ENCODE peak calls at places on chromosomes 1 and 21, in ten cellular contexts. B is ascending aorta, W is heart right ventricle, A is left ventricle myocardium inferior, V is fibroblast of lung, G is mammary epithelial cell, T is psoas muscle, K is aorta, I is heart left ventricle, N is uterus. R is an unnamed sample.

GRCh38 chr1:48236716-48237470 is 14.4 kb downstream of the SLC5A9 start:
- DNase-seq in W (no peak), T (no peak), V (peak; percentile 52), N (no peak), A (no peak), K (no peak), I (no peak), G (peak; percentile 34), B (no peak), R (no peak)

GRCh38 chr1:242525360-242525722 is 844 bp upstream of the PLD5 start:
- DNase-seq in G (no peak), V (no peak), K (no peak), T (no peak), I (no peak), A (no peak), N (no peak), B (no peak), W (no peak), R (no peak)

GRCh38 chr1:92439291-92439690 is 47.4 kb downstream of the GFI1 start:
- DNase-seq in K (no peak), V (no peak), T (no peak), B (no peak), I (no peak), A (no peak), N (no peak), G (no peak), W (no peak), R (no peak)

GRCh38 chr21:42220138-42220701 is 1.3 kb downstream of the ABCG1 start:
- DNase-seq in A (peak; percentile 46), I (peak; percentile 73), W (peak; percentile 77), V (peak; percentile 76), K (peak; percentile 78), B (peak; percentile 84), N (peak; percentile 25), G (peak; percentile 77), T (peak; percentile 70), R (no peak)

GRCh38 chr1:16625497-16626408 is 12.4 kb upstream of the NBPF1 start:
- DNase-seq in T (no peak), K (peak; percentile 54), B (peak; percentile 77), W (no peak), G (no peak), A (peak; percentile 19), N (peak; percentile 22), I (peak; percentile 24), V (no peak), R (peak; percentile 74)

GRCh38 chr1:54358503-54359168 is 47.6 kb downstream of the SSBP3 start:
- DNase-seq in W (peak; percentile 76), V (no peak), N (no peak), T (peak; percentile 73), G (no peak), B (no peak), K (peak; percentile 19), A (peak; percentile 73), I (peak; percentile 75), R (no peak)

GRCh38 chr1:237701534-237701933 is 189.2 kb downstream of the ZP4 start:
- DNase-seq in T (no peak), V (no peak), A (no peak), W (no peak), G (no peak), N (no peak), K (no peak), I (no peak), B (no peak), R (no peak)

GRCh38 chr1:40462956-40463590 is 12.8 kb downstream of the ZFP69B start:
- DNase-seq in I (no peak), G (no peak), T (no peak), V (peak; percentile 16), B (no peak), K (no peak), A (no peak), N (no peak), W (no peak), R (no peak)

GRCh38 chr1:44040856-44041255 is 9.6 kb upstream of the SLC6A9 start:
- DNase-seq in K (no peak), V (no peak), T (no peak), A (no peak), N (no peak), G (no peak), B (no peak), W (no peak), I (no peak), R (no peak)

GRCh38 chr1:11331874-11332546 is 59.0 kb downstream of the UBIAD1 start:
- DNase-seq in G (no peak), I (no peak), N (no peak), T (no peak), V (no peak), K (no peak), W (no peak), B (no peak), A (no peak), R (no peak)

GRCh38 chr1:7704214-7705047 is 66.7 kb upstream of the VAMP3 start:
- DNase-seq in A (peak; percentile 96), B (peak; percentile 96), G (peak; percentile 88), V (peak; percentile 78), W (peak; percentile 94), T (peak; percentile 96), K (peak; percentile 95), I (peak; percentile 95), N (peak; percentile 91), R (peak; percentile 96)

GRCh38 chr1:7705048-7705907 is 65.8 kb upstream of the VAMP3 start:
- DNase-seq in N (no peak), K (peak; percentile 59), W (peak; percentile 46), A (peak; percentile 57), I (peak; percentile 45), T (peak; percentile 66), V (no peak), G (peak; percentile 28), B (no peak), R (peak; percentile 76)

GRCh38 chr1:7705908-7706216 is 65.2 kb upstream of the VAMP3 start:
- DNase-seq in G (peak; percentile 8), K (no peak), A (no peak), W (no peak), B (no peak), V (no peak), N (no peak), I (no peak), T (no peak), R (no peak)

GRCh38 chr1:7703321-7704213 is 67.5 kb upstream of the VAMP3 start:
- DNase-seq in V (no peak), I (peak; percentile 41), A (peak; percentile 32), T (no peak), N (no peak), K (no peak), B (no peak), W (no peak), G (no peak), R (peak; percentile 74)

GRCh38 chr1:7702365-7702764 is 68.7 kb upstream of the VAMP3 start:
- DNase-seq in B (no peak), T (no peak), V (no peak), I (no peak), K (no peak), A (no peak), N (no peak), G (no peak), W (no peak), R (no peak)
- H3K27me3 ChIP-seq in B (no peaks in the 10 kb centered on the region), T (no peaks in the 10 kb centered on the region), V (peaks cover 32% of the 10 kb centered on the region), I (peaks cover 24% of the 10 kb centered on the region), K (no peaks in the 10 kb centered on the region), A (no peaks in the 10 kb centered on the region), N (no peaks in the 10 kb centered on the region), G (peaks cover 20% of the 10 kb centered on the region), W (no peaks in the 10 kb centered on the region), R (peaks cover 7% of the 10 kb centered on the region)

DNA sequence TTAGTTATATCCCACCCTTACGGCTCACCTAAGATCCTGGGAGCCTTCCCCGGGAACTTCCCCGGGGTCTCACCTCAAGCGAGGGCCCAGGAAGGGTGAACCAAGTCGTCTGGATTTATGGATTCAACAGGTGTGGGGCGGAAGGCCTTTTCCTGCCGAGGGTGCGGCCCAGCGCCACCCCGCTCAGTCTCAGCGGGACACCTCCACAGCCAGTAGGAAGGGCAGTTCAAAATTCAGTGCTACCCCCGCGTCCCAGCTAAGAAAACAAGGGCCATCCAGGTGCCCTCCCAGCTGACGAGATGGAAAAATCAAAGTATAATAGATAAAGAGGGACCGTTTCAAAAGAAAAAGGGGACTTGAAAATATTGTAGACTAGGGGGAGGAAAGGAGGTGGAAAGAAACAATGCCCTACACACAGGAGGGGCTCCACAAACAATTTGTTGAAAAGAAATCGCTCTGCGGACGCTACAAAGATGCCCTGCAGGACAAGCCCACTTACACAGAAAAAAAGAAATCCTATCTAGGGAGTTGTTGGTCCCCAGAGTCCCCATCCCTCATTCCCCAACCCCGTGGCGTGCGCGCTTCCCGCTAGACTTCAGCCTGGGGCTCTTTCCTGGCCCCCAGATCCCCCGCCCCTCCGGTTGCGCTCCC is 1.3 kb downstream of the SLC2A1 start:
- DNase-seq in K (no peak), V (no peak), T (no peak), N (no peak), A (no peak), G (no peak), I (no peak), B (no peak), W (no peak), R (no peak)
- H3K4me1 ChIP-seq in K (no peaks in the 10 kb centered on the region), V (peaks cover 7% of the 10 kb centered on the region), T (peaks cover 7% of the 10 kb centered on the region), N (no peaks in the 10 kb centered on the region), A (peaks cover 57% of the 10 kb centered on the region), G (peaks cover 45% of the 10 kb centered on the region), I (peaks cover 61% of the 10 kb centered on the region), B (peaks cover 27% of the 10 kb centered on the region), W (peaks cover 43% of the 10 kb centered on the region), R (peaks cover 16% of the 10 kb centered on the region)

GRCh38 chr1:157201767-157202166 is 63.6 kb upstream of the ETV3 start:
- DNase-seq in W (no peak), G (no peak), V (no peak), B (no peak), K (no peak), N (no peak), I (no peak), T (no peak), A (no peak), R (no peak)

GRCh38 chr1:157202331-157202730 is 64.1 kb upstream of the ETV3 start:
- DNase-seq in T (no peak), I (no peak), W (no peak), N (no peak), K (no peak), V (no peak), G (no peak), A (no peak), B (no peak), R (no peak)

GRCh38 chr1:157199421-157199755 is 61.2 kb upstream of the ETV3 start:
- DNase-seq in N (no peak), B (no peak), T (no peak), K (no peak), V (no peak), A (no peak), G (peak; percentile 24), W (no peak), I (no peak), R (no peak)

GRCh38 chr1:157198619-157199420 is 60.6 kb upstream of the ETV3 start:
- DNase-seq in B (no peak), A (no peak), V (no peak), T (no peak), I (no peak), W (no peak), N (no peak), G (peak; percentile 72), K (no peak), R (peak; percentile 86)

GRCh38 chr1:157200451-157200850 is 62.3 kb upstream of the ETV3 start:
- DNase-seq in I (no peak), W (no peak), K (no peak), T (no peak), V (no peak), N (no peak), A (no peak), G (no peak), B (no peak), R (no peak)
- H3K27me3 ChIP-seq in I (peaks cover 24% of the 10 kb centered on the region), W (no peaks in the 10 kb centered on the region), K (no peaks in the 10 kb centered on the region), T (no peaks in the 10 kb centered on the region), V (peaks cover 9% of the 10 kb centered on the region), N (no peaks in the 10 kb centered on the region), A (peaks cover 67% of the 10 kb centered on the region), G (peaks cover 3% of the 10 kb centered on the region), B (no peaks in the 10 kb centered on the region), R (peaks cover 9% of the 10 kb centered on the region)

GRCh38 chr1:205298191-205298994 is 23.2 kb downstream of the NUAK2 start:
- DNase-seq in N (no peak), G (peak; percentile 93), T (no peak), V (peak; percentile 86), W (no peak), A (no peak), K (no peak), B (no peak), I (no peak), R (no peak)
- H3K4me1 ChIP-seq in N (no peaks in the 10 kb centered on the region), G (peaks cover 68% of the 10 kb centered on the region), T (peaks cover 9% of the 10 kb centered on the region), V (peaks cover 47% of the 10 kb centered on the region), W (peaks cover 14% of the 10 kb centered on the region), A (peaks cover 21% of the 10 kb centered on the region), K (no peaks in the 10 kb centered on the region), B (peaks cover 14% of the 10 kb centered on the region), I (peaks cover 18% of the 10 kb centered on the region), R (peaks cover 27% of the 10 kb centered on the region)